ENCODE peak calls at places on chromosomes 7 and 10, in six cellular contexts. M, L, K, J, C and A are unnamed samples.

GRCh38 chr7:92831716-92832622 is 4.4 kb downstream of the CDK6 start:
- DNase-seq in M (no peak), L (no peak), C (no peak), K (peak), J (peak), A (peak)

GRCh38 chr7:97064972-97065587 is 40.4 kb upstream of the DLX5 start:
- DNase-seq in L (no peak), K (peak), J (peak), C (no peak), M (no peak), A (peak)

GRCh38 chr7:76512941-76513816 is 2.8 kb downstream of the UPK3B start:
- DNase-seq in C (peak), M (no peak), J (peak), L (peak), K (peak), A (peak)

GRCh38 chr10:109978481-109978880 is 29.3 kb upstream of the ADD3 start:
- DNase-seq in K (no peak), L (no peak), C (peak), J (no peak), M (peak), A (peak)

GRCh38 chr10:100009283-100009792 is 409 bp downstream of the DNMBP start:
- DNase-seq in L (peak), C (no peak), M (peak), J (peak), K (peak), A (peak)

GRCh38 chr7:50664461-50664922 is 99.3 kb upstream of the DDC start:
- DNase-seq in C (no peak), J (peak), L (peak), M (no peak), K (peak), A (no peak)

GRCh38 chr7:116271161-116271979 is 61.0 kb downstream of the TES start:
- DNase-seq in J (no peak), M (no peak), L (no peak), C (no peak), K (no peak), A (no peak)

GRCh38 chr10:51341216-51341615 is 266.9 kb downstream of the PRKG1 start:
- DNase-seq in K (peak), L (no peak), J (no peak), M (no peak), C (no peak), A (no peak)

GRCh38 chr10:112821663-112822062 is 128.4 kb upstream of the TCF7L2 start:
- DNase-seq in C (no peak), L (no peak), M (no peak), J (peak), K (no peak), A (no peak)

GRCh38 chr10:98957801-98958200 is 277.9 kb downstream of the HPSE2 start:
- DNase-seq in M (no peak), C (no peak), L (no peak), J (no peak), K (no peak), A (no peak)

GRCh38 chr10:72727128-72727527 is 35.2 kb downstream of the MCU start:
- DNase-seq in L (no peak), M (no peak), C (no peak), J (no peak), K (no peak), A (no peak)

GRCh38 chr7:157271991-157272324 is 64.8 kb upstream of the DNAJB6 start:
- DNase-seq in K (no peak), L (peak), M (no peak), C (peak), J (peak), A (no peak)

GRCh38 chr10:101231092-101231491 is 1.8 kb upstream of the LBX1 start:
- DNase-seq in M (no peak), L (no peak), K (no peak), C (no peak), J (no peak), A (no peak)

GRCh38 chr7:145850636-145851035 is 266.0 kb upstream of the CNTNAP2 start:
- DNase-seq in L (no peak), J (no peak), K (no peak), C (no peak), M (no peak), A (no peak)

GRCh38 chr10:48931188-48931587 is 8.5 kb downstream of the LRRC18 start:
- DNase-seq in M (no peak), C (no peak), L (no peak), J (no peak), K (no peak), A (no peak)

GRCh38 chr7:142391191-142391992 is 133.5 kb upstream of the PRSS58 start:
- DNase-seq in L (no peak), J (no peak), M (peak), K (no peak), C (no peak), A (peak)

GRCh38 chr10:32376780-32377179 is 29.8 kb upstream of the EPC1 start:
- DNase-seq in L (no peak), C (no peak), K (no peak), M (no peak), J (no peak), A (no peak)

GRCh38 chr7:42237891-42238531 is 1.0 kb upstream of the GLI3 start:
- DNase-seq in K (peak), L (peak), C (peak), M (no peak), J (peak), A (no peak)

GRCh38 chr7:79352323-79352722 is 101.1 kb downstream of the MAGI2 start:
- DNase-seq in L (no peak), K (no peak), M (no peak), C (no peak), J (no peak), A (no peak)

GRCh38 chr10:74738543-74738942 is 87.9 kb upstream of the KAT6B start:
- DNase-seq in C (no peak), J (no peak), K (no peak), M (no peak), L (no peak), A (no peak)

GRCh38 chr10:91590904-91591791 is 41.7 kb downstream of the PPP1R3C start:
- DNase-seq in L (peak), K (no peak), M (no peak), J (no peak), C (no peak), A (peak)

GRCh38 chr10:50512743-50513416 is 110.9 kb downstream of the SGMS1 start:
- DNase-seq in K (no peak), M (no peak), C (no peak), J (no peak), L (no peak), A (no peak)

GRCh38 chr10:130207205-130207604 is 71.0 kb downstream of the GLRX3 start:
- DNase-seq in L (no peak), C (no peak), M (no peak), K (no peak), J (no peak), A (no peak)

GRCh38 chr10:130369645-130370381 is 233.6 kb downstream of the GLRX3 start:
- DNase-seq in K (no peak), L (no peak), C (peak), M (no peak), J (no peak), A (no peak)

GRCh38 chr10:131885391-131886165 is 15.2 kb upstream of the PPP2R2D start:
- DNase-seq in J (peak), C (peak), L (peak), K (peak), M (peak), A (peak)